ENCODE peak calls at places on chromosome 1, in four cellular contexts. One of them, this sample, is unnamed.

GRCh38 chr1:107787299-107787698 is 177.7 kb downstream of the VAV3 start:
- DNase-seq in SK-N-SH: no peak
- DNase-seq in K562: no peak
- DNase-seq in H1: no peak
- DNase-seq in this sample: peak; percentile 48

GRCh38 chr1:12078938-12079861 is 16.1 kb downstream of the TNFRSF8 start:
- DNase-seq in SK-N-SH: peak; percentile 74
- DNase-seq in K562: peak; percentile 76
- DNase-seq in H1: peak; percentile 86
- DNase-seq in this sample: peak; percentile 76

GRCh38 chr1:110307239-110307974 is 31.8 kb upstream of the RBM15 start:
- DNase-seq in SK-N-SH: no peak
- DNase-seq in K562: no peak
- DNase-seq in H1: no peak
- DNase-seq in this sample: no peak

GRCh38 chr1:230456478-230456877 is 30.3 kb upstream of the PGBD5 start:
- DNase-seq in SK-N-SH: no peak
- DNase-seq in K562: no peak
- DNase-seq in H1: no peak
- DNase-seq in this sample: no peak

GRCh38 chr1:209491031-209491430 is 92.5 kb upstream of the CAMK1G start:
- DNase-seq in SK-N-SH: no peak
- DNase-seq in K562: no peak
- DNase-seq in H1: no peak
- DNase-seq in this sample: no peak

GRCh38 chr1:97433520-97434175 is 487.2 kb downstream of the DPYD start:
- DNase-seq in SK-N-SH: peak; percentile 8
- DNase-seq in K562: no peak
- DNase-seq in H1: no peak
- DNase-seq in this sample: no peak

GRCh38 chr1:225770586-225771248 is 6.9 kb upstream of the SRP9 start:
- DNase-seq in SK-N-SH: no peak
- DNase-seq in K562: no peak
- DNase-seq in H1: peak; percentile 63
- DNase-seq in this sample: peak; percentile 54

GRCh38 chr1:41846595-41846994 is 72.1 kb downstream of the HIVEP3 start:
- DNase-seq in SK-N-SH: no peak
- DNase-seq in K562: no peak
- DNase-seq in H1: no peak
- DNase-seq in this sample: no peak

GRCh38 chr1:22969224-22969829 is 3.3 kb downstream of the LACTBL1 start:
- DNase-seq in SK-N-SH: peak; percentile 58
- DNase-seq in K562: no peak
- DNase-seq in H1: no peak
- DNase-seq in this sample: no peak

GRCh38 chr1:151037032-151037431 is 646 bp downstream of the BNIPL start:
- DNase-seq in SK-N-SH: no peak
- DNase-seq in K562: no peak
- DNase-seq in H1: no peak
- DNase-seq in this sample: no peak

DNA sequence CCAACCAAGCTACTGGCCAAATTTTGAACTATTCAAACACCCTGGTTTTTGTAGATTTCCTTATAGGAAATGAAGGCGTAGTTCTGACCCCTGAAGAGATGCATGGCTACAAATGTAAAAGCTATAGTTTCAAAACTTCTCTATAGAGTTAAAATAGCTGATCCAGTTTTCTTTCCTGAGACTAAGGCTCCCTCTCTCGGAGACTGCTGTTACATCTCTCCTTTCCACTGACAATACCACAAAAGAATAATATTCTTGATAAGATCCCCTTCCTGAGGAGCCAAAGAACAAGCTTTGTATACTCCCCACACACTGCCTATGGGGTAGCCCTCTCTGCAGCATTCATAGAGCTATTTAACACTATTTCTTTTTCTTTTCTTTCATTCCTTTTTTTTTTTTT is 6.7 kb upstream of the CFAP126 start:
- DNase-seq in SK-N-SH: peak; percentile 28
- DNase-seq in K562: no peak
- DNase-seq in H1: no peak
- DNase-seq in this sample: no peak
- TF ChIP-seq TEAD4 in SK-N-SH: no peak
- TF ChIP-seq TEAD4 in K562: no peak
- TF ChIP-seq TEAD4 in H1: no peak
- TF ChIP-seq TEAD4 in this sample: no peak

GRCh38 chr1:76674689-76675088 is 192.6 kb upstream of the ST6GALNAC5 start:
- DNase-seq in SK-N-SH: no peak
- DNase-seq in K562: no peak
- DNase-seq in H1: no peak
- DNase-seq in this sample: no peak
- TF ChIP-seq TEAD4 in SK-N-SH: no peak
- TF ChIP-seq TEAD4 in K562: no peak
- TF ChIP-seq TEAD4 in H1: no peak
- TF ChIP-seq TEAD4 in this sample: no peak

DNA sequence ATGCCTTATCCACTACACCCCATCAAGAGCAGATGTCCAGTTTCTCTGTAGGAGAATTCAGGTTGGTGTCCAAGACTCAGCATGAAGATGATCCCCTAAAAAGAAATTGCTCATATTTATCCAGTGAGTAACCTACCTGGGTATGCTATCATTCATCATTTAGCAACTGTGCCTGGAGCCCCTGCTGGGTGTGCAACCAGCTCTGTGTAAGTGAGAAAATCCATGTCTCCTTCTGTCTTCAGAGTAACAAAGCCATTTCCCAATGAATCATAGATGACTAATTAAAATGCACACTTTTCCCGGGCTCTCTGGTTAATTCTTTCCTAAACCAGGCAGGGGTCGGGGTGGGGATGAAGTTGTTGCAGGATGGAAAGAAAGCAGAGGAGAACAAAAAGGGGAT is 35.8 kb downstream of the OLFML3 start:
- DNase-seq in SK-N-SH: no peak
- DNase-seq in K562: no peak
- DNase-seq in H1: no peak
- DNase-seq in this sample: no peak
- TF ChIP-seq TEAD4 in SK-N-SH: no peak
- TF ChIP-seq TEAD4 in K562: no peak
- TF ChIP-seq TEAD4 in H1: no peak
- TF ChIP-seq TEAD4 in this sample: no peak

GRCh38 chr1:55670331-55671082 is 455.3 kb upstream of the USP24 start:
- DNase-seq in SK-N-SH: no peak
- DNase-seq in K562: no peak
- DNase-seq in H1: no peak
- DNase-seq in this sample: no peak

GRCh38 chr1:55669308-55669707 is 454.1 kb upstream of the USP24 start:
- DNase-seq in SK-N-SH: no peak
- DNase-seq in K562: no peak
- DNase-seq in H1: no peak
- DNase-seq in this sample: no peak

GRCh38 chr1:55673416-55673815 is 458.3 kb upstream of the USP24 start:
- DNase-seq in SK-N-SH: no peak
- DNase-seq in K562: no peak
- DNase-seq in H1: no peak
- DNase-seq in this sample: no peak
- TF ChIP-seq TEAD4 in SK-N-SH: no peak
- TF ChIP-seq TEAD4 in K562: no peak
- TF ChIP-seq TEAD4 in H1: no peak
- TF ChIP-seq TEAD4 in this sample: no peak

This sample was measured in WTC11.